ENCODE peak calls at places on chromosome 18, in nine cellular contexts. J, A, R, Q, L, H, K, B and N are unnamed samples.

GRCh38 chr18:23302852-23303527 is 150.1 kb upstream of the RIOK3 start:
- DNase-seq in J (no peak), A (no peak), R (no peak), Q (no peak), L (no peak), H (peak), K (peak), B (no peak), N (no peak)

GRCh38 chr18:58239879-58240278 is 195.9 kb downstream of the NEDD4L start:
- DNase-seq in J (no peak), A (no peak), R (no peak), Q (no peak), L (no peak), H (peak), K (no peak), B (no peak), N (no peak)

GRCh38 chr18:35407871-35408481 is 30.8 kb upstream of the ZNF396 start:
- DNase-seq in J (no peak), A (peak), R (peak), Q (peak), L (no peak), H (peak), K (peak), B (peak), N (peak)

GRCh38 chr18:58572181-58572580 is 56.7 kb downstream of the ALPK2 start:
- DNase-seq in J (no peak), A (no peak), R (no peak), Q (no peak), L (no peak), H (peak), K (peak), B (no peak), N (no peak)

GRCh38 chr18:59395226-59396175 is 36.4 kb upstream of the LMAN1 start:
- DNase-seq in J (no peak), A (no peak), R (no peak), Q (no peak), L (no peak), H (no peak), K (no peak), B (no peak), N (no peak)

GRCh38 chr18:10536270-10536669 is 10.4 kb downstream of the NAPG start:
- DNase-seq in J (no peak), A (no peak), R (no peak), Q (no peak), L (no peak), H (peak), K (no peak), B (no peak), N (no peak)

GRCh38 chr18:59994357-59994756 is 94.6 kb downstream of the PMAIP1 start:
- DNase-seq in J (no peak), A (no peak), R (no peak), Q (no peak), L (no peak), H (peak), K (no peak), B (no peak), N (no peak)

GRCh38 chr18:36688020-36688965 is 140.5 kb downstream of the TPGS2 start:
- DNase-seq in J (peak), A (peak), R (no peak), Q (peak), L (peak), H (peak), K (peak), B (peak), N (peak)

GRCh38 chr18:25055076-25055475 is 296.9 kb downstream of the ZNF521 start:
- DNase-seq in J (no peak), A (no peak), R (no peak), Q (no peak), L (no peak), H (peak), K (no peak), B (no peak), N (no peak)